ENCODE peak calls at places on chromosomes 11 and 22, in ten cellular contexts. One of them, this sample, is unnamed.

GRCh38 chr11:104484784-104485554 is 321.0 kb upstream of the PDGFD start:
- DNase-seq in A172: no peak
- DNase-seq in naive thymus-derived CD8-positive, alpha-beta T cell: no peak
- DNase-seq in AG04450: no peak
- DNase-seq in activated CD4-positive, alpha-beta T cell treated with anti-CD3 and anti-CD28 coated beads, Interleukin-2, amount 50 U/mL, for 4 hours: no peak
- DNase-seq in stimulated activated CD8-positive, alpha-beta memory T cell treated with anti-CD3 and anti-CD28 coated beads, Interleukin-7, amount 100 ng/mL, for 1 hour: no peak
- DNase-seq in AG04449: no peak
- DNase-seq in GM23338: no peak
- DNase-seq in CD8-positive, alpha-beta T cell: no peak
- DNase-seq in OCI-M1: no peak
- DNase-seq in this sample: no peak

GRCh38 chr22:20506543-20507252 is 712 bp upstream of the MED15 start:
- DNase-seq in CD8-positive, alpha-beta T cell: no peak
- DNase-seq in GM23338: no peak
- DNase-seq in naive thymus-derived CD8-positive, alpha-beta T cell: no peak
- DNase-seq in AG04450: no peak
- DNase-seq in AG04449: no peak
- DNase-seq in stimulated activated CD8-positive, alpha-beta memory T cell treated with anti-CD3 and anti-CD28 coated beads, Interleukin-7, amount 100 ng/mL, for 1 hour: no peak
- DNase-seq in A172: no peak
- DNase-seq in OCI-M1: peak
- DNase-seq in activated CD4-positive, alpha-beta T cell treated with anti-CD3 and anti-CD28 coated beads, Interleukin-2, amount 50 U/mL, for 4 hours: no peak
- DNase-seq in this sample: no peak

GRCh38 chr11:61966673-61967176 is 709 bp downstream of the FTH1 start:
- DNase-seq in OCI-M1: peak
- DNase-seq in A172: peak
- DNase-seq in activated CD4-positive, alpha-beta T cell treated with anti-CD3 and anti-CD28 coated beads, Interleukin-2, amount 50 U/mL, for 4 hours: no peak
- DNase-seq in stimulated activated CD8-positive, alpha-beta memory T cell treated with anti-CD3 and anti-CD28 coated beads, Interleukin-7, amount 100 ng/mL, for 1 hour: no peak
- DNase-seq in naive thymus-derived CD8-positive, alpha-beta T cell: no peak
- DNase-seq in GM23338: peak
- DNase-seq in CD8-positive, alpha-beta T cell: peak
- DNase-seq in AG04449: no peak
- DNase-seq in AG04450: no peak
- DNase-seq in this sample: no peak

GRCh38 chr11:103035216-103035615 is 56.7 kb downstream of the DCUN1D5 start:
- DNase-seq in naive thymus-derived CD8-positive, alpha-beta T cell: no peak
- DNase-seq in A172: no peak
- DNase-seq in OCI-M1: no peak
- DNase-seq in CD8-positive, alpha-beta T cell: no peak
- DNase-seq in AG04449: no peak
- DNase-seq in activated CD4-positive, alpha-beta T cell treated with anti-CD3 and anti-CD28 coated beads, Interleukin-2, amount 50 U/mL, for 4 hours: no peak
- DNase-seq in AG04450: no peak
- DNase-seq in GM23338: no peak
- DNase-seq in stimulated activated CD8-positive, alpha-beta memory T cell treated with anti-CD3 and anti-CD28 coated beads, Interleukin-7, amount 100 ng/mL, for 1 hour: no peak
- DNase-seq in this sample: no peak

GRCh38 chr11:67530282-67530592 is 7.0 kb upstream of the CABP2 start:
- DNase-seq in A172: no peak
- DNase-seq in GM23338: no peak
- DNase-seq in AG04449: no peak
- DNase-seq in activated CD4-positive, alpha-beta T cell treated with anti-CD3 and anti-CD28 coated beads, Interleukin-2, amount 50 U/mL, for 4 hours: no peak
- DNase-seq in naive thymus-derived CD8-positive, alpha-beta T cell: no peak
- DNase-seq in AG04450: no peak
- DNase-seq in CD8-positive, alpha-beta T cell: no peak
- DNase-seq in stimulated activated CD8-positive, alpha-beta memory T cell treated with anti-CD3 and anti-CD28 coated beads, Interleukin-7, amount 100 ng/mL, for 1 hour: no peak
- DNase-seq in OCI-M1: no peak
- DNase-seq in this sample: no peak

GRCh38 chr22:30115705-30116104 is 35.4 kb downstream of the HORMAD2 start:
- DNase-seq in CD8-positive, alpha-beta T cell: no peak
- DNase-seq in AG04450: no peak
- DNase-seq in A172: peak
- DNase-seq in GM23338: peak
- DNase-seq in stimulated activated CD8-positive, alpha-beta memory T cell treated with anti-CD3 and anti-CD28 coated beads, Interleukin-7, amount 100 ng/mL, for 1 hour: no peak
- DNase-seq in OCI-M1: no peak
- DNase-seq in activated CD4-positive, alpha-beta T cell treated with anti-CD3 and anti-CD28 coated beads, Interleukin-2, amount 50 U/mL, for 4 hours: no peak
- DNase-seq in naive thymus-derived CD8-positive, alpha-beta T cell: no peak
- DNase-seq in AG04449: no peak
- DNase-seq in this sample: no peak

GRCh38 chr11:94747136-94748110 is 20.7 kb upstream of the AMOTL1 start:
- DNase-seq in stimulated activated CD8-positive, alpha-beta memory T cell treated with anti-CD3 and anti-CD28 coated beads, Interleukin-7, amount 100 ng/mL, for 1 hour: no peak
- DNase-seq in A172: no peak
- DNase-seq in activated CD4-positive, alpha-beta T cell treated with anti-CD3 and anti-CD28 coated beads, Interleukin-2, amount 50 U/mL, for 4 hours: no peak
- DNase-seq in OCI-M1: no peak
- DNase-seq in GM23338: no peak
- DNase-seq in naive thymus-derived CD8-positive, alpha-beta T cell: no peak
- DNase-seq in AG04449: no peak
- DNase-seq in CD8-positive, alpha-beta T cell: no peak
- DNase-seq in AG04450: no peak
- DNase-seq in this sample: no peak

GRCh38 chr11:8233691-8234424 is 29.8 kb downstream of the LMO1 start:
- DNase-seq in stimulated activated CD8-positive, alpha-beta memory T cell treated with anti-CD3 and anti-CD28 coated beads, Interleukin-7, amount 100 ng/mL, for 1 hour: no peak
- DNase-seq in activated CD4-positive, alpha-beta T cell treated with anti-CD3 and anti-CD28 coated beads, Interleukin-2, amount 50 U/mL, for 4 hours: no peak
- DNase-seq in naive thymus-derived CD8-positive, alpha-beta T cell: no peak
- DNase-seq in A172: peak
- DNase-seq in CD8-positive, alpha-beta T cell: no peak
- DNase-seq in AG04449: no peak
- DNase-seq in OCI-M1: no peak
- DNase-seq in AG04450: no peak
- DNase-seq in GM23338: no peak
- DNase-seq in this sample: no peak

GRCh38 chr22:40022536-40023225 is 27.9 kb downstream of the FAM83F start:
- DNase-seq in AG04449: no peak
- DNase-seq in GM23338: no peak
- DNase-seq in A172: no peak
- DNase-seq in CD8-positive, alpha-beta T cell: no peak
- DNase-seq in OCI-M1: no peak
- DNase-seq in stimulated activated CD8-positive, alpha-beta memory T cell treated with anti-CD3 and anti-CD28 coated beads, Interleukin-7, amount 100 ng/mL, for 1 hour: no peak
- DNase-seq in naive thymus-derived CD8-positive, alpha-beta T cell: no peak
- DNase-seq in AG04450: no peak
- DNase-seq in activated CD4-positive, alpha-beta T cell treated with anti-CD3 and anti-CD28 coated beads, Interleukin-2, amount 50 U/mL, for 4 hours: no peak
- DNase-seq in this sample: no peak

GRCh38 chr11:61908730-61909622 is 8.4 kb downstream of the RAB3IL1 start:
- DNase-seq in stimulated activated CD8-positive, alpha-beta memory T cell treated with anti-CD3 and anti-CD28 coated beads, Interleukin-7, amount 100 ng/mL, for 1 hour: no peak
- DNase-seq in GM23338: peak
- DNase-seq in OCI-M1: peak
- DNase-seq in activated CD4-positive, alpha-beta T cell treated with anti-CD3 and anti-CD28 coated beads, Interleukin-2, amount 50 U/mL, for 4 hours: no peak
- DNase-seq in naive thymus-derived CD8-positive, alpha-beta T cell: no peak
- DNase-seq in AG04449: no peak
- DNase-seq in A172: no peak
- DNase-seq in AG04450: no peak
- DNase-seq in CD8-positive, alpha-beta T cell: no peak
- DNase-seq in this sample: peak

GRCh38 chr22:18091916-18092526 is 14.2 kb downstream of the PEX26 start:
- DNase-seq in AG04449: no peak
- DNase-seq in activated CD4-positive, alpha-beta T cell treated with anti-CD3 and anti-CD28 coated beads, Interleukin-2, amount 50 U/mL, for 4 hours: peak
- DNase-seq in stimulated activated CD8-positive, alpha-beta memory T cell treated with anti-CD3 and anti-CD28 coated beads, Interleukin-7, amount 100 ng/mL, for 1 hour: no peak
- DNase-seq in naive thymus-derived CD8-positive, alpha-beta T cell: no peak
- DNase-seq in GM23338: no peak
- DNase-seq in OCI-M1: no peak
- DNase-seq in AG04450: no peak
- DNase-seq in CD8-positive, alpha-beta T cell: peak
- DNase-seq in A172: peak
- DNase-seq in this sample: peak

GRCh38 chr22:44410396-44411056 is 87.5 kb downstream of the RTL6 start:
- DNase-seq in GM23338: no peak
- DNase-seq in A172: no peak
- DNase-seq in CD8-positive, alpha-beta T cell: no peak
- DNase-seq in AG04449: no peak
- DNase-seq in stimulated activated CD8-positive, alpha-beta memory T cell treated with anti-CD3 and anti-CD28 coated beads, Interleukin-7, amount 100 ng/mL, for 1 hour: no peak
- DNase-seq in OCI-M1: no peak
- DNase-seq in AG04450: no peak
- DNase-seq in naive thymus-derived CD8-positive, alpha-beta T cell: no peak
- DNase-seq in activated CD4-positive, alpha-beta T cell treated with anti-CD3 and anti-CD28 coated beads, Interleukin-2, amount 50 U/mL, for 4 hours: no peak
- DNase-seq in this sample: no peak

GRCh38 chr11:71977743-71978418 is 20.8 kb upstream of the IL18BP start:
- DNase-seq in CD8-positive, alpha-beta T cell: peak
- DNase-seq in AG04449: no peak
- DNase-seq in AG04450: no peak
- DNase-seq in stimulated activated CD8-positive, alpha-beta memory T cell treated with anti-CD3 and anti-CD28 coated beads, Interleukin-7, amount 100 ng/mL, for 1 hour: peak
- DNase-seq in activated CD4-positive, alpha-beta T cell treated with anti-CD3 and anti-CD28 coated beads, Interleukin-2, amount 50 U/mL, for 4 hours: peak
- DNase-seq in OCI-M1: peak
- DNase-seq in naive thymus-derived CD8-positive, alpha-beta T cell: peak
- DNase-seq in A172: peak
- DNase-seq in GM23338: peak
- DNase-seq in this sample: peak

GRCh38 chr11:86162257-86162656 is 82.3 kb upstream of the EED start:
- DNase-seq in naive thymus-derived CD8-positive, alpha-beta T cell: no peak
- DNase-seq in stimulated activated CD8-positive, alpha-beta memory T cell treated with anti-CD3 and anti-CD28 coated beads, Interleukin-7, amount 100 ng/mL, for 1 hour: no peak
- DNase-seq in activated CD4-positive, alpha-beta T cell treated with anti-CD3 and anti-CD28 coated beads, Interleukin-2, amount 50 U/mL, for 4 hours: no peak
- DNase-seq in AG04449: no peak
- DNase-seq in A172: peak
- DNase-seq in CD8-positive, alpha-beta T cell: no peak
- DNase-seq in AG04450: peak
- DNase-seq in GM23338: no peak
- DNase-seq in OCI-M1: no peak
- DNase-seq in this sample: no peak

GRCh38 chr11:48019230-48019584 is 38.8 kb downstream of the PTPRJ start:
- DNase-seq in OCI-M1: no peak
- DNase-seq in AG04449: no peak
- DNase-seq in AG04450: no peak
- DNase-seq in activated CD4-positive, alpha-beta T cell treated with anti-CD3 and anti-CD28 coated beads, Interleukin-2, amount 50 U/mL, for 4 hours: no peak
- DNase-seq in GM23338: peak
- DNase-seq in naive thymus-derived CD8-positive, alpha-beta T cell: no peak
- DNase-seq in A172: no peak
- DNase-seq in stimulated activated CD8-positive, alpha-beta memory T cell treated with anti-CD3 and anti-CD28 coated beads, Interleukin-7, amount 100 ng/mL, for 1 hour: no peak
- DNase-seq in CD8-positive, alpha-beta T cell: no peak
- DNase-seq in this sample: no peak

GRCh38 chr11:3959918-3960295 is 104.4 kb downstream of the STIM1 start:
- DNase-seq in AG04450: no peak
- DNase-seq in stimulated activated CD8-positive, alpha-beta memory T cell treated with anti-CD3 and anti-CD28 coated beads, Interleukin-7, amount 100 ng/mL, for 1 hour: no peak
- DNase-seq in AG04449: no peak
- DNase-seq in OCI-M1: no peak
- DNase-seq in A172: no peak
- DNase-seq in GM23338: no peak
- DNase-seq in activated CD4-positive, alpha-beta T cell treated with anti-CD3 and anti-CD28 coated beads, Interleukin-2, amount 50 U/mL, for 4 hours: no peak
- DNase-seq in naive thymus-derived CD8-positive, alpha-beta T cell: no peak
- DNase-seq in CD8-positive, alpha-beta T cell: no peak
- DNase-seq in this sample: no peak

GRCh38 chr11:43576834-43577521 is 103.6 kb upstream of the HSD17B12 start:
- DNase-seq in CD8-positive, alpha-beta T cell: no peak
- DNase-seq in AG04450: no peak
- DNase-seq in OCI-M1: peak
- DNase-seq in AG04449: no peak
- DNase-seq in naive thymus-derived CD8-positive, alpha-beta T cell: no peak
- DNase-seq in GM23338: peak
- DNase-seq in stimulated activated CD8-positive, alpha-beta memory T cell treated with anti-CD3 and anti-CD28 coated beads, Interleukin-7, amount 100 ng/mL, for 1 hour: no peak
- DNase-seq in A172: peak
- DNase-seq in activated CD4-positive, alpha-beta T cell treated with anti-CD3 and anti-CD28 coated beads, Interleukin-2, amount 50 U/mL, for 4 hours: no peak
- DNase-seq in this sample: no peak

GRCh38 chr22:19510919-19511341 is 13.3 kb downstream of the CLDN5 start:
- DNase-seq in AG04450: no peak
- DNase-seq in AG04449: no peak
- DNase-seq in OCI-M1: no peak
- DNase-seq in naive thymus-derived CD8-positive, alpha-beta T cell: no peak
- DNase-seq in stimulated activated CD8-positive, alpha-beta memory T cell treated with anti-CD3 and anti-CD28 coated beads, Interleukin-7, amount 100 ng/mL, for 1 hour: no peak
- DNase-seq in CD8-positive, alpha-beta T cell: no peak
- DNase-seq in GM23338: no peak
- DNase-seq in A172: no peak
- DNase-seq in activated CD4-positive, alpha-beta T cell treated with anti-CD3 and anti-CD28 coated beads, Interleukin-2, amount 50 U/mL, for 4 hours: no peak
- DNase-seq in this sample: no peak

GRCh38 chr22:32781695-32782094 is 19.8 kb upstream of the TIMP3 start:
- DNase-seq in naive thymus-derived CD8-positive, alpha-beta T cell: no peak
- DNase-seq in activated CD4-positive, alpha-beta T cell treated with anti-CD3 and anti-CD28 coated beads, Interleukin-2, amount 50 U/mL, for 4 hours: no peak
- DNase-seq in AG04449: no peak
- DNase-seq in A172: no peak
- DNase-seq in GM23338: no peak
- DNase-seq in stimulated activated CD8-positive, alpha-beta memory T cell treated with anti-CD3 and anti-CD28 coated beads, Interleukin-7, amount 100 ng/mL, for 1 hour: no peak
- DNase-seq in AG04450: no peak
- DNase-seq in OCI-M1: no peak
- DNase-seq in CD8-positive, alpha-beta T cell: no peak
- DNase-seq in this sample: no peak

GRCh38 chr22:45211848-45212247 is 28.8 kb downstream of the KIAA0930 start:
- DNase-seq in AG04450: no peak
- DNase-seq in AG04449: no peak
- DNase-seq in A172: peak
- DNase-seq in activated CD4-positive, alpha-beta T cell treated with anti-CD3 and anti-CD28 coated beads, Interleukin-2, amount 50 U/mL, for 4 hours: no peak
- DNase-seq in OCI-M1: no peak
- DNase-seq in naive thymus-derived CD8-positive, alpha-beta T cell: no peak
- DNase-seq in CD8-positive, alpha-beta T cell: no peak
- DNase-seq in stimulated activated CD8-positive, alpha-beta memory T cell treated with anti-CD3 and anti-CD28 coated beads, Interleukin-7, amount 100 ng/mL, for 1 hour: no peak
- DNase-seq in GM23338: no peak
- DNase-seq in this sample: no peak